ENCODE peak calls at places on chromosomes 3 and 15, in nine cellular contexts. R is NT2/D1, O is adrenal gland, L is tibial nerve, S is MM.1S, M is thoracic aorta, T is aorta, N is pancreas, C is fibroblast of lung. Z is an unnamed sample. For H3K4me1, the result is how much of the 10 kb centered on the place peaks cover.

GRCh38 chr3:124928333-124929202 is 6.0 kb downstream of the MUC13 start:
- DNase-seq in N (peak), C (peak), T (no peak), L (peak), S (peak), O (peak), R (peak), M (no peak), Z (peak)

GRCh38 chr3:170278632-170279031 is 56.4 kb downstream of the PRKCI start:
- DNase-seq in L (no peak), N (no peak), S (no peak), M (no peak), R (no peak), O (no peak), T (no peak), C (no peak), Z (no peak)

GRCh38 chr3:145673790-145674189 is 487.2 kb downstream of the PLOD2 start:
- DNase-seq in N (no peak), T (no peak), S (no peak), O (no peak), R (no peak), M (no peak), C (no peak), L (no peak), Z (no peak)

GRCh38 chr15:66154581-66154980 is 99.0 kb downstream of the MEGF11 start:
- DNase-seq in L (no peak), C (no peak), R (no peak), N (no peak), O (no peak), T (no peak), S (no peak), M (no peak), Z (no peak)

GRCh38 chr3:48306860-48307530 is 26.5 kb downstream of the SPINK8 start:
- DNase-seq in T (no peak), N (no peak), S (no peak), M (no peak), L (no peak), O (no peak), C (no peak), R (no peak), Z (no peak)

GRCh38 chr3:152843955-152844354 is 9.0 kb downstream of the P2RY1 start:
- DNase-seq in M (no peak), R (no peak), N (no peak), O (no peak), S (no peak), L (no peak), C (no peak), T (no peak), Z (no peak)

GRCh38 chr15:38531509-38531908 is 33.1 kb downstream of the RASGRP1 start:
- DNase-seq in C (peak), L (no peak), M (no peak), S (no peak), T (no peak), R (no peak), N (no peak), O (peak), Z (no peak)

GRCh38 chr3:148126962-148127361 is 570.7 kb upstream of the AGTR1 start:
- DNase-seq in O (no peak), C (no peak), N (no peak), L (no peak), S (no peak), R (no peak), T (no peak), M (no peak), Z (no peak)

GRCh38 chr3:195767792-195768191 is 43.9 kb downstream of the MUC4 start:
- DNase-seq in R (no peak), N (no peak), T (peak), M (no peak), C (no peak), L (no peak), O (no peak), S (no peak), Z (no peak)

GRCh38 chr3:65398953-65399352 is 639.8 kb downstream of the MAGI1 start:
- DNase-seq in S (no peak), R (no peak), M (no peak), N (no peak), L (no peak), T (no peak), O (no peak), C (peak), Z (no peak)

GRCh38 chr3:188153949-188154757 is at the start of gene LPP:
- DNase-seq in M (peak), L (peak), C (peak), T (peak), R (peak), S (peak), O (peak), N (peak), Z (no peak)

GRCh38 chr3:14453841-14454630 is 51.6 kb downstream of the SLC6A6 start:
- DNase-seq in S (no peak), O (no peak), L (no peak), T (peak), N (no peak), R (no peak), C (peak), M (no peak), Z (no peak)

GRCh38 chr15:94075349-94075748 is 156.0 kb upstream of the MCTP2 start:
- DNase-seq in T (peak), O (no peak), L (peak), R (no peak), S (no peak), C (peak), M (no peak), N (peak), Z (no peak)

GRCh38 chr3:194584866-194585265 is 48.4 kb downstream of the TMEM44 start:
- DNase-seq in S (no peak), N (no peak), M (no peak), T (no peak), O (no peak), L (no peak), C (peak), R (no peak), Z (no peak)

GRCh38 chr3:178238179-178238578 is 298.1 kb upstream of the KCNMB2 start:
- DNase-seq in R (peak), L (no peak), N (no peak), S (no peak), O (no peak), M (no peak), C (peak), T (no peak), Z (no peak)

GRCh38 chr3:151011427-151011826 is 38.9 kb upstream of the CLRN1 start:
- DNase-seq in S (no peak), M (no peak), N (no peak), C (peak), L (no peak), R (no peak), O (no peak), T (no peak), Z (no peak)

GRCh38 chr15:75107905-75108838 is 84.8 kb downstream of the PPCDC start:
- DNase-seq in M (no peak), T (no peak), N (no peak), O (peak), C (peak), L (no peak), S (peak), R (no peak), Z (no peak)

GRCh38 chr3:43776101-43776500 is 85.4 kb downstream of the ABHD5 start:
- DNase-seq in M (no peak), L (no peak), S (no peak), R (no peak), N (no peak), T (no peak), C (no peak), O (no peak), Z (no peak)

GRCh38 chr3:140050977-140051957 is 116.3 kb downstream of the CLSTN2 start:
- DNase-seq in O (no peak), N (no peak), C (no peak), M (no peak), T (no peak), R (no peak), L (no peak), S (no peak), Z (no peak)

GRCh38 chr15:36878745-36879262 is 221.5 kb downstream of the MEIS2 start:
- DNase-seq in O (no peak), S (no peak), M (no peak), R (no peak), L (no peak), C (no peak), N (no peak), T (no peak), Z (no peak)

GRCh38 chr3:122246214-122246613 is 62.7 kb downstream of the CASR start:
- DNase-seq in L (no peak), R (no peak), C (peak), S (peak), T (no peak), N (no peak), M (no peak), O (no peak), Z (no peak)

GRCh38 chr3:71247948-71248315 is 335.6 kb downstream of the FOXP1 start:
- DNase-seq in T (no peak), O (no peak), N (no peak), M (no peak), L (no peak), S (no peak), R (no peak), C (no peak), Z (no peak)

GRCh38 chr3:50345586-50345985 is at the start of gene ZMYND10:
- DNase-seq in S (peak), R (peak), L (no peak), M (no peak), N (no peak), T (peak), O (peak), C (no peak), Z (no peak)

GRCh38 chr3:264394-265156 is 68.0 kb downstream of the CHL1 start:
- DNase-seq in L (no peak), R (no peak), O (no peak), T (no peak), C (peak), S (no peak), M (no peak), N (no peak), Z (peak)

GRCh38 chr3:188212308-188212969 is 58.5 kb downstream of the LPP start:
- DNase-seq in M (no peak), S (no peak), O (no peak), C (peak), N (no peak), T (peak), R (peak), L (no peak), Z (no peak)

GRCh38 chr3:186888569-186888968 is 41.8 kb upstream of the ST6GAL1 start:
- DNase-seq in R (no peak), O (no peak), L (no peak), C (no peak), S (no peak), T (no peak), N (no peak), M (no peak), Z (no peak)

GRCh38 chr15:72796515-72797337 is 13.2 kb upstream of the ADPGK start:
- DNase-seq in M (no peak), S (peak), C (peak), R (no peak), N (peak), T (peak), O (peak), L (no peak), Z (no peak)

GRCh38 chr3:49411550-49411967 is 217 bp downstream of the RHOA start:
- DNase-seq in O (peak), R (no peak), N (peak), C (no peak), L (no peak), S (no peak), M (no peak), T (peak), Z (no peak)

GRCh38 chr3:146625117-146625775 is 20.1 kb upstream of the PLSCR5 start:
- DNase-seq in S (peak), M (no peak), N (no peak), R (no peak), L (no peak), O (no peak), T (no peak), C (no peak), Z (no peak)

GRCh38 chr3:129176051-129176450 is 7.6 kb downstream of the CNBP start:
- DNase-seq in T (no peak), O (no peak), N (no peak), L (no peak), C (no peak), M (no peak), S (no peak), R (no peak), Z (no peak)

GRCh38 chr3:157501863-157502262 is 1.4 kb downstream of the VEPH1 start:
- DNase-seq in R (peak), M (no peak), L (no peak), C (no peak), N (no peak), T (no peak), O (no peak), S (no peak), Z (no peak)

GRCh38 chr3:63343674-63344073 is 65.6 kb downstream of the SYNPR start:
- DNase-seq in S (peak), L (peak), R (peak), O (peak), T (peak), M (peak), C (peak), N (peak), Z (peak)

GRCh38 chr15:59917504-59918157 is 86.5 kb upstream of the FOXB1 start:
- DNase-seq in S (peak), T (no peak), M (no peak), R (peak), O (peak), L (peak), N (peak), C (peak), Z (peak)

GRCh38 chr3:100852882-100853281 is 140.3 kb downstream of the ABI3BP start:
- DNase-seq in O (no peak), L (no peak), S (no peak), N (no peak), T (no peak), R (no peak), M (no peak), C (no peak), Z (no peak)

GRCh38 chr3:30943206-30943605 is 48.7 kb upstream of the GADL1 start:
- DNase-seq in M (no peak), T (no peak), S (no peak), C (no peak), O (no peak), R (no peak), N (no peak), L (no peak), Z (no peak)

GRCh38 chr3:11555823-11556222 is 87.9 kb downstream of the VGLL4 start:
- DNase-seq in N (no peak), C (no peak), L (no peak), O (no peak), T (no peak), S (no peak), M (no peak), R (no peak), Z (no peak)

GRCh38 chr3:53729130-53729529 is 117.1 kb downstream of the CHDH start:
- DNase-seq in O (no peak), N (no peak), C (no peak), M (no peak), L (no peak), R (no peak), T (no peak), S (no peak), Z (no peak)

GRCh38 chr3:15948403-15948802 is 150.6 kb upstream of the ANKRD28 start:
- DNase-seq in R (no peak), N (no peak), C (peak), S (no peak), M (no peak), T (no peak), L (no peak), O (no peak), Z (no peak)

GRCh38 chr3:125054436-125055164 is 1.2 kb downstream of the HEG1 start:
- DNase-seq in S (peak), M (no peak), C (peak), N (no peak), O (no peak), R (no peak), L (peak), T (no peak), Z (no peak)

GRCh38 chr15:71677766-71678165 is 132.6 kb upstream of the NR2E3 start:
- DNase-seq in L (no peak), O (no peak), R (no peak), N (no peak), M (no peak), T (no peak), S (no peak), C (no peak), Z (no peak)

GRCh38 chr15:71679223-71680078 is 130.9 kb upstream of the NR2E3 start:
- DNase-seq in S (no peak), T (no peak), L (no peak), R (no peak), O (no peak), N (no peak), M (no peak), C (peak), Z (no peak)

GRCh38 chr15:71678191-71678590 is 132.2 kb upstream of the NR2E3 start:
- DNase-seq in M (no peak), T (no peak), L (peak), N (no peak), R (no peak), O (no peak), S (no peak), C (no peak), Z (no peak)

GRCh38 chr15:71680079-71680461 is 130.3 kb upstream of the NR2E3 start:
- DNase-seq in R (no peak), N (no peak), O (no peak), L (no peak), C (no peak), M (no peak), T (no peak), S (no peak), Z (no peak)

DNA sequence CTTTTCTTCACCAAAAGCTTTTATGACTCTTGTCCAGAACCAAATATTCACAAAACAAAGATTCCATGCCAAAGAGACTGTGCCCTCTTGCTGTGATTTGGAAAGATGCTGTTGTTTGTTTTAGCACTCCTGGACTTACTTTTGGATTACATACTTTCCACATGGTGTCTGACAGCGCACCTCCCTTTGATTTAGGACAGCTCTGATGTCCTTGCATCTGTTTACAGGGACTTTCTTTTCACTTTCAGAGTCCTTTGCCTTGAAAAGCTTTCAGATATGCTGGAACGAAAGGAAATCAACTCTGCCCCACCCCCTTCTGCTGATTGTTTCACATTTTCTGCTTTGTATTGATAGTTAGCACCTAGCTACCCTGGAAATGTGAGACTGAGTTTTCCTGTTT is 133.0 kb upstream of the NR2E3 start:
- DNase-seq in M (no peak), T (no peak), C (no peak), S (peak), N (no peak), R (no peak), O (no peak), L (no peak), Z (no peak)
- H3K4me1 ChIP-seq in M (under half), T (under half), C (under half), S (under half), N (under half), R (under half), O (under half), L (under half), Z (under half)

GRCh38 chr3:58480309-58480708 is 11.6 kb upstream of the KCTD6 start:
- DNase-seq in R (no peak), L (no peak), M (no peak), N (no peak), S (no peak), C (no peak), T (no peak), O (no peak), Z (no peak)
- H3K4me1 ChIP-seq in R (under half), L (under half), M (under half), N (under half), S (under half), C (under half), T (under half), O (under half), Z (under half)

DNA sequence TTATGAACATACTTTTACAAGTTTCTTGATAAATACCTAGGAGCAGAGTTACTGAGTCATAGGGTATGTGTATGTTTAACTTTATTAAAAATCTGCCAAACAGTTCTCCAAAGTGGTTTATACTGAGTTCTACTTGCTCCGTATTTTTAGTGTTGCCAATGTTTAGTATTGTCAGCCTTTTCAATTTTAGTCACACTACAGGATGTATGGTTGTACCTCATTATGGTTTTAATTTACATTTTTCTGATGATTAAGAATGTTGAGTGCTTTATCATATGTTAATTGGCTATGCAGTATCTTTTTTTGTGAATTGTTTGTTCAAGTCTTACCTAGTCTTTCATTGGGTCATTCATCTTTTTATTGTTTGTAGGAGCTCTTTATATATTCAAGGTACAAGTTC is 4.3 kb downstream of the TMOD3 start:
- DNase-seq in N (no peak), O (no peak), L (no peak), C (no peak), S (no peak), T (no peak), R (no peak), M (no peak), Z (no peak)
- H3K4me1 ChIP-seq in N (under half), O (half or more), L (under half), C (under half), S (under half), T (under half), R (under half), M (under half), Z (under half)

DNA sequence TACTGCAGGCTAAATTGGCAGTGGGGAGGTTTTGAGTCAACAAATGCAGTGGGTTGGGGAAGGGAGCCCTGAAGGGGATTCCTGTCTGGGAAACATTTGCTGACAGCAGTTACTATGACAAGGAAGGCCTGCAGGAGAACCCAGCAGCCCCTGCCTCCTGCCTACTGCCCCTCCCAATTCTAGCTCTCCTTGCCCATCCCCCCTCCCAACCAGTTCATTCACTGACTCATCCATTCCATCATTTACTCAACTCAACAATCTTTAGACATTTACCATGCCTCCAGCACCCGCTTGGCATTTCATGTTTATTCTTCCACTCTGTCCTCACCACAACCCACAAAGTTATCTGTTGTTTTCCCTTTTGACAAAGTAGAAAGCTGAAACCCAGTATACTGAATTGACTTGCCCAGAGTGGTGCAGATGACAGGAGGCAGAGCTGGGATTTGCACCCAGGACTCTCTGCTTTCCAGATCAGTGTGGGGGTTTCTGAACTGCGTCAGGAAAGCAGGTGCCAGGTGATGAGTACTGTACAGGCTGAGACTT is 75.0 kb downstream of the MAGEF1 start:
- DNase-seq in S (no peak), T (no peak), R (peak), C (peak), N (no peak), O (no peak), M (no peak), L (no peak), Z (no peak)
- H3K4me1 ChIP-seq in S (under half), T (under half), R (under half), C (under half), N (under half), O (under half), M (under half), L (under half), Z (under half)

GRCh38 chr15:80870893-80871292 is 91.7 kb downstream of the CEMIP start:
- DNase-seq in C (no peak), N (no peak), R (no peak), M (no peak), L (peak), O (no peak), S (no peak), T (no peak), Z (no peak)
- H3K4me1 ChIP-seq in C (under half), N (under half), R (under half), M (under half), L (under half), O (under half), S (under half), T (under half), Z (under half)

GRCh38 chr15:58444658-58445332 is 13.0 kb downstream of the LIPC start:
- DNase-seq in C (no peak), N (no peak), R (no peak), M (no peak), T (no peak), L (peak), S (no peak), O (no peak), Z (no peak)
- H3K4me1 ChIP-seq in C (under half), N (under half), R (under half), M (under half), T (under half), L (under half), S (under half), O (under half), Z (under half)